ENCODE peak calls at places on chromosomes 4 and X, in five cellular contexts. M, O, R, K and I are unnamed samples.

GRCh38 chr4:21780158-21780557 is 168.4 kb downstream of the KCNIP4 start:
- DNase-seq in O (no peak), R (no peak), K (no peak), M (no peak), I (no peak)

GRCh38 chrX:151753313-151754041 is 18.9 kb downstream of the CNGA2 start:
- DNase-seq in M (peak), O (no peak), K (peak), R (peak), I (peak)

GRCh38 chr4:4843651-4844291 is 15.7 kb upstream of the MSX1 start:
- DNase-seq in M (no peak), O (no peak), K (no peak), R (no peak), I (no peak)

GRCh38 chrX:23271011-23271410 is 63.6 kb upstream of the PTCHD1 start:
- DNase-seq in R (no peak), M (no peak), K (no peak), O (no peak), I (no peak)

GRCh38 chr4:100246697-100247096 is 56.4 kb upstream of the DDIT4L start:
- DNase-seq in O (no peak), M (no peak), R (no peak), K (no peak), I (no peak)

GRCh38 chr4:183443609-183444148 is 757 bp upstream of the CDKN2AIP start:
- DNase-seq in K (peak), O (no peak), M (no peak), R (no peak), I (no peak)

GRCh38 chr4:56651071-56651384 is 30.1 kb downstream of the HOPX start:
- DNase-seq in R (no peak), M (no peak), O (no peak), K (no peak), I (no peak)

GRCh38 chrX:125998432-125998831 is 167.7 kb downstream of the DCAF12L2 start:
- DNase-seq in R (no peak), O (no peak), K (no peak), M (no peak), I (no peak)

GRCh38 chr4:181593703-181594102 is 649.5 kb upstream of the TENM3 start:
- DNase-seq in K (no peak), M (no peak), O (no peak), R (no peak), I (no peak)

GRCh38 chr4:168475745-168476144 is 4.5 kb downstream of the DDX60L start:
- DNase-seq in K (no peak), M (no peak), O (no peak), R (no peak), I (no peak)

GRCh38 chr4:7867191-7867590 is 72.5 kb downstream of the AFAP1 start:
- DNase-seq in K (no peak), R (no peak), M (no peak), O (no peak), I (no peak)